ENCODE peak calls at places on chromosomes 4 and X, in nine cellular contexts. V is NCI-H1092; D is COR-L47; P is cerebellar cortex; Z is activated T-cell treated with anti-CD3 and anti-CD28 coated beads for 1 hour; E is stimulated activated CD8-positive, alpha-beta memory T cell treated with anti-CD3 and anti-CD28 coated beads, Interleukin-15, amount 100 ng/mL, for 4 hours; K is spleen; B is heart left ventricle; O is GM10248. X is an unnamed sample.

GRCh38 chrX:139518475-139518874 is 12.1 kb upstream of the F9 start:
- DNase-seq in O (no peak), P (no peak), B (no peak), E (no peak), V (no peak), Z (no peak), K (no peak), D (no peak), X (no peak)

GRCh38 chr4:110733901-110734300 is 111.0 kb upstream of the PITX2 start:
- DNase-seq in V (no peak), B (no peak), Z (no peak), D (no peak), O (no peak), P (no peak), E (no peak), K (no peak), X (no peak)

GRCh38 chrX:68684291-68684918 is 36.9 kb downstream of the STARD8 start:
- DNase-seq in O (no peak), E (no peak), P (no peak), K (peak; percentile 89), Z (no peak), V (no peak), D (no peak), B (peak; percentile 87), X (no peak)

GRCh38 chrX:103734125-103734760 is 23.5 kb downstream of the TMEM31 start:
- DNase-seq in P (no peak), D (peak; percentile 36), O (no peak), B (no peak), K (no peak), E (no peak), V (no peak), Z (no peak), X (no peak)

GRCh38 chr4:20490734-20491133 is 209.5 kb upstream of the PACRGL start:
- DNase-seq in D (no peak), Z (no peak), E (no peak), O (no peak), V (no peak), B (no peak), P (no peak), K (no peak), X (no peak)

GRCh38 chr4:33104190-33104773 is 2384.1 kb downstream of the PCDH7 start:
- DNase-seq in B (no peak), P (no peak), V (no peak), Z (no peak), E (no peak), K (no peak), D (peak; percentile 24), O (peak; percentile 3), X (no peak)

GRCh38 chr4:155582971-155583437 is 83.6 kb upstream of the GUCY1A1 start:
- DNase-seq in K (no peak), Z (no peak), D (peak; percentile 36), V (no peak), P (no peak), O (no peak), E (no peak), B (no peak), X (no peak)

GRCh38 chr4:163693211-163693610 is 198.7 kb downstream of the TMA16 start:
- DNase-seq in Z (no peak), O (no peak), K (no peak), P (no peak), D (no peak), E (no peak), B (no peak), V (no peak), X (no peak)

GRCh38 chrX:44225667-44226066 is 117.8 kb downstream of the EFHC2 start:
- DNase-seq in K (no peak), V (no peak), O (no peak), B (no peak), P (no peak), Z (no peak), E (no peak), D (no peak), X (no peak)

GRCh38 chrX:39809326-39809725 is 288.4 kb downstream of the BCOR start:
- DNase-seq in Z (no peak), K (no peak), E (no peak), V (no peak), P (no peak), O (no peak), D (no peak), B (no peak), X (no peak)

X was measured in activated T-helper 1 cell treated with Interleukin-2 at 50 U/mL for 16 hours.